ENCODE peak calls at places on chromosome 22, in ten cellular contexts. I is NCI-H2107; L is fibroblast of pulmonary artery; F is activated effector memory CD4-positive, alpha-beta T cell treated with anti-CD3 and anti-CD28 coated beads, Interleukin-2, amount 50 U/mL, for 16 hours; H is activated CD8-positive, alpha-beta memory T cell treated with anti-CD3 and anti-CD28 coated beads for 24 hours; Y is CD4-positive, alpha-beta T cell; R is substantia nigra; G is adipocyte; B is pancreas; T is activated gamma-delta T cell treated with Interleukin-2 at 50 U/mL for 16 hours. O is an unnamed sample.

GRCh38 chr22:44703269-44703870 is 1.4 kb downstream of the PRR5 start:
- DNase-seq in H (no peak), L (no peak), B (peak), T (no peak), I (no peak), Y (no peak), R (no peak), F (no peak), G (peak), O (no peak)

GRCh38 chr22:25122136-25122764 is 77.4 kb upstream of the CRYBB3 start:
- DNase-seq in R (no peak), Y (no peak), G (no peak), I (no peak), H (no peak), L (no peak), F (no peak), B (no peak), T (no peak), O (no peak)

GRCh38 chr22:24409707-24410106 is 17.7 kb upstream of the ADORA2A start:
- DNase-seq in G (no peak), I (no peak), Y (no peak), F (no peak), H (no peak), L (no peak), T (no peak), B (no peak), R (no peak), O (no peak)

GRCh38 chr22:49583341-49583740 is 244.3 kb downstream of the BRD1 start:
- DNase-seq in Y (no peak), H (no peak), T (no peak), F (no peak), G (no peak), I (no peak), B (no peak), R (no peak), L (no peak), O (no peak)

GRCh38 chr22:36562261-36562835 is 33.4 kb upstream of the EIF3D start:
- DNase-seq in B (no peak), G (no peak), R (no peak), F (no peak), H (no peak), T (no peak), I (no peak), Y (no peak), L (peak), O (peak)

GRCh38 chr22:22576989-22577427 is 17.9 kb upstream of the PRAME start:
- DNase-seq in T (no peak), L (no peak), B (no peak), H (no peak), I (no peak), Y (no peak), G (no peak), R (no peak), F (no peak), O (no peak)

GRCh38 chr22:46002757-46003270 is 25.9 kb upstream of the WNT7B start:
- DNase-seq in Y (no peak), H (no peak), R (no peak), F (no peak), B (no peak), L (peak), I (no peak), G (peak), T (no peak), O (no peak)

GRCh38 chr22:19877626-19878339 is 23.1 kb upstream of the GNB1L start:
- DNase-seq in L (no peak), B (peak), H (no peak), G (peak), Y (no peak), T (no peak), I (no peak), F (peak), R (no peak), O (peak)

GRCh38 chr22:29727248-29727551 is 7.4 kb downstream of the CABP7 start:
- DNase-seq in T (no peak), L (peak), R (no peak), I (no peak), H (no peak), F (no peak), B (no peak), Y (no peak), G (peak), O (no peak)

GRCh38 chr22:22344430-22344829 is 99.8 kb downstream of the VPREB1 start:
- DNase-seq in F (no peak), T (no peak), R (no peak), L (no peak), Y (no peak), I (no peak), G (no peak), B (no peak), H (no peak), O (no peak)

GRCh38 chr22:27370281-27370680 is 431.3 kb downstream of the MN1 start:
- DNase-seq in T (no peak), Y (no peak), F (no peak), I (no peak), B (no peak), L (no peak), R (no peak), G (no peak), H (no peak), O (no peak)

GRCh38 chr22:23219317-23219716 is 39.0 kb downstream of the BCR start:
- DNase-seq in Y (no peak), R (no peak), H (no peak), B (peak), L (no peak), T (no peak), F (no peak), G (no peak), I (no peak), O (no peak)

GRCh38 chr22:27331526-27332281 is 469.9 kb downstream of the MN1 start:
- DNase-seq in B (peak), F (no peak), Y (no peak), L (peak), T (no peak), H (no peak), G (peak), R (peak), I (no peak), O (peak)

GRCh38 chr22:31130873-31131272 is 8.1 kb downstream of the INPP5J start:
- DNase-seq in L (no peak), G (no peak), B (no peak), I (no peak), Y (no peak), R (no peak), T (no peak), H (no peak), F (no peak), O (no peak)

GRCh38 chr22:39254789-39255298 is 10.1 kb upstream of the PDGFB start:
- DNase-seq in L (peak), T (peak), H (no peak), Y (peak), G (peak), F (peak), I (no peak), B (peak), R (peak), O (peak)

GRCh38 chr22:31083923-31084810 is 3.0 kb downstream of the SMTN start:
- DNase-seq in B (peak), L (no peak), G (no peak), I (no peak), Y (no peak), F (no peak), T (no peak), H (no peak), R (no peak), O (no peak)

GRCh38 chr22:47784367-47784983 is 1022.0 kb downstream of the TBC1D22A start:
- DNase-seq in F (no peak), R (no peak), H (peak), I (no peak), L (no peak), Y (no peak), T (no peak), B (no peak), G (no peak), O (no peak)

GRCh38 chr22:35742342-35743100 is 24.8 kb downstream of the APOL5 start:
- DNase-seq in T (no peak), F (no peak), I (no peak), R (no peak), Y (no peak), L (peak), G (peak), H (peak), B (no peak), O (peak)

GRCh38 chr22:40224702-40225101 is 47.0 kb downstream of the TNRC6B start:
- DNase-seq in G (no peak), Y (peak), I (no peak), B (no peak), R (no peak), F (peak), L (no peak), T (peak), H (no peak), O (no peak)